ENCODE peak calls at places on chromosomes 5 and 9, in nine cellular contexts. U is SIG-M5; N is glutamatergic neuron; F is upper lobe of right lung; Y is stimulated activated CD4-positive, alpha-beta T cell treated with anti-CD3 and anti-CD28 coated beads, Interleukin-2, amount 100 ng/mL, for 24 hours; S is mesenchymal stem cell; K is activated effector memory CD4-positive, alpha-beta T cell treated with Interleukin-2 at 50 U/mL for 16 hours; L is NCI-H2029 treated with DMSO at 0.1 percent for 48 hours; Z is AG09319. I is an unnamed sample.

GRCh38 chr9:136741885-136742568 is 713 bp downstream of the LCN10 start:
- DNase-seq in K (no peak), S (no peak), N (no peak), U (no peak), Y (peak), Z (no peak), L (no peak), F (no peak), I (peak)

GRCh38 chr5:178460598-178461425 is 129.4 kb downstream of the COL23A1 start:
- DNase-seq in L (no peak), F (peak), U (no peak), Z (no peak), N (peak), S (peak), Y (peak), K (no peak), I (peak)

GRCh38 chr5:79841172-79841571 is 149.9 kb downstream of the MTX3 start:
- DNase-seq in N (no peak), L (no peak), S (no peak), Y (no peak), U (no peak), F (no peak), Z (no peak), K (no peak), I (no peak)

GRCh38 chr9:20197976-20198685 is 409.3 kb upstream of the SLC24A2 start:
- DNase-seq in S (no peak), Y (no peak), K (no peak), U (no peak), Z (no peak), N (no peak), F (no peak), L (no peak), I (no peak)

GRCh38 chr5:135578685-135579341 is at the start of gene CXCL14:
- DNase-seq in U (peak), Y (peak), L (no peak), K (no peak), N (peak), S (peak), Z (peak), F (peak), I (peak)

GRCh38 chr5:57447656-57448055 is 35.0 kb downstream of the ACTBL2 start:
- DNase-seq in U (no peak), S (no peak), N (no peak), K (no peak), Y (no peak), F (no peak), L (no peak), Z (no peak), I (no peak)

GRCh38 chr5:36575367-36575781 is 31.0 kb upstream of the SLC1A3 start:
- DNase-seq in Y (no peak), Z (no peak), N (no peak), K (no peak), F (no peak), L (no peak), U (no peak), S (no peak), I (no peak)

GRCh38 chr5:113293068-113293571 is 141.7 kb downstream of the TSSK1B start:
- DNase-seq in L (no peak), S (peak), U (no peak), Z (no peak), K (no peak), F (no peak), N (no peak), Y (no peak), I (no peak)

GRCh38 chr9:83185517-83186192 is 122.7 kb upstream of the RASEF start:
- DNase-seq in Y (no peak), N (no peak), F (no peak), K (no peak), Z (no peak), U (no peak), S (no peak), L (no peak), I (no peak)

GRCh38 chr5:160520609-160521391 is 99.1 kb downstream of the PTTG1 start:
- DNase-seq in U (no peak), L (no peak), Y (no peak), K (no peak), N (no peak), F (no peak), Z (no peak), S (no peak), I (no peak)

GRCh38 chr9:131398204-131398603 is 4.3 kb downstream of the PRRC2B start:
- DNase-seq in F (no peak), Y (peak), L (no peak), U (no peak), Z (no peak), S (no peak), N (no peak), K (peak), I (peak)